ENCODE peak calls at places on chromosomes 13 and 19, in five cellular contexts. V is Caco-2, L is thoracic aorta, B is spleen, M is tibial nerve. Z is an unnamed sample. For H3K4me1, the result is how much of the 10 kb centered on the place peaks cover.

GRCh38 chr19:12802267-12803106 is 618 bp downstream of the THSD8 start:
- DNase-seq in V (no peak), L (no peak), B (no peak), M (no peak), Z (no peak)

GRCh38 chr13:78649997-78650724 is 8.8 kb downstream of the OBI1 start:
- DNase-seq in V (no peak), L (no peak), B (no peak), M (no peak), Z (no peak)

GRCh38 chr13:32840840-32841713 is 175.1 kb upstream of the KL start:
- DNase-seq in V (no peak), L (no peak), B (no peak), M (no peak), Z (no peak)

GRCh38 chr13:20116213-20116612 is 44.6 kb downstream of the GJA3 start:
- DNase-seq in V (no peak), L (no peak), B (no peak), M (no peak), Z (no peak)

GRCh38 chr19:14411161-14411560 is 8.0 kb downstream of the DDX39A start:
- DNase-seq in V (no peak), L (no peak), B (no peak), M (no peak), Z (no peak)

GRCh38 chr19:49102303-49102702 is 11.9 kb upstream of the LIN7B start:
- DNase-seq in V (no peak), L (no peak), B (no peak), M (no peak), Z (no peak)

GRCh38 chr19:48308695-48309586 is 16.4 kb upstream of the EMP3 start:
- DNase-seq in V (peak), L (no peak), B (no peak), M (no peak), Z (no peak)

GRCh38 chr19:36093146-36093662 is 17.7 kb upstream of the OVOL3 start:
- DNase-seq in V (no peak), L (no peak), B (no peak), M (no peak), Z (no peak)

GRCh38 chr13:50928088-50928487 is 18.5 kb downstream of the RNASEH2B start:
- DNase-seq in V (no peak), L (no peak), B (no peak), M (no peak), Z (no peak)

GRCh38 chr13:94886191-94886590 is 173.8 kb upstream of the SOX21 start:
- DNase-seq in V (no peak), L (no peak), B (no peak), M (no peak), Z (no peak)

GRCh38 chr19:33630880-33631627 is 9.3 kb downstream of the CHST8 start:
- DNase-seq in V (no peak), L (no peak), B (no peak), M (no peak), Z (no peak)

GRCh38 chr19:29383696-29384095 is 142.1 kb upstream of the VSTM2B start:
- DNase-seq in V (no peak), L (no peak), B (peak), M (no peak), Z (no peak)

GRCh38 chr19:46976845-46977320 is 42.8 kb upstream of the NPAS1 start:
- DNase-seq in V (peak), L (no peak), B (peak), M (no peak), Z (no peak)

GRCh38 chr19:18020212-18021067 is 12.5 kb downstream of the ARRDC2 start:
- DNase-seq in V (no peak), L (peak), B (peak), M (peak), Z (peak)
- H3K4me1 ChIP-seq in V (under half), L (half or more), B (half or more), M (half or more), Z (under half)

DNA sequence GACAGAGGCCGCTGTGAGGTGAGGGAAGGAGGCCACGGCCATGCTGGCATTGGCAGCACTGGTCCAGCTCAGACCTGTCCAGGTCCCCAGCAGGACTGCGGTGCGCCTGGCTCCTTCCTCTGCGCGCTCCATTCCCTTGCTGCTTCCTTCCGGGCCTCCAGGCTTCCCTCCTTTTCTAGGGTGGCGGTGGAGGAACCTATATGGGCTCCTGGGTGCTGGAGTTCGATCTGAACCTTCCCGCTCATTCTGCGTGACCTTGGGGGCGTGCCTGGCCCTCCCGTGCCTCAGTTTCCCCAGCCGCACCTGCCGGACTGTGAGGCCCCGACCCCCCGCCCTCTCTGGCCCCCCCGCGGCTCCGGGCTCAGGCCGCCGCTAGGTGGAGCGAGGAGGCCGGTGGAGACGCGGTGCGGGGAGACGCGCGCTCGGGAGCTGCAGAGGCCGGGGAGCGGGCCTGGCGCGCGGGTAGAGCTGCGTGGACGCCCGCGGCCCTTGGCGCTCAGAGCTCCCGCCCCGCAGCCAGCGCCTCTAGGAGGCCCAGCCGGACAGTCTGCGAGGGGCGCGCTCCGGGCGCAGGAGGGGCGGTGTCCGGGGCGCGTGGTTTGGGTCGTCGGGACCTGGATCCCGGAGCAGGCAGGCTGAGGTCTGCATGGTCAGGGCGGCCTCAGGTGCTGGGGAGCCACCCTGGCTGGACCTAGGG is 29.9 kb downstream of the EFNA2 start:
- DNase-seq in V (peak), L (no peak), B (peak), M (no peak), Z (peak)
- H3K4me3 ChIP-seq in V (peak), L (peak), B (peak), M (no peak), Z (peak)

GRCh38 chr13:41054919-41055619 is 6.2 kb upstream of the WBP4 start:
- DNase-seq in V (no peak), L (no peak), B (no peak), M (no peak), Z (no peak)
- H3K4me1 ChIP-seq in V (under half), L (half or more), B (half or more), M (under half), Z (half or more)

DNA sequence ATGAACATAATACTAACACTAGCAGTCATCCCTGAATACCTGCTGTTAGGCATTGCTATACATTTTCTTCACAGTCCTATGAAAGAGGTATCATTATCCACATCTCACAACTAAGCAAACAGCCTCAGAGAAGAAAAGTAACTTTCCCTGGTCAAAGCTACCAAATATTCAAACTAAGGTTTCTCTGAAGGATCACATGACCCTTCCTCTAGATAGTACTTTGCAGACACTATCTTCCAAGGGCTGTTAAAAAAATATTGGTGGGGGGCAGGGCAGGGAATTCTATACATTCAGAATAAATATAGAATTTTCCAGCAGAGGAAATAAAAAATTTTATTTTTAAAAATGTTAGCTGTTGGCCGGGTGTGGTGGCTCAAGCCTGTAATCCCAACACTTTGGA is 3.1 kb downstream of the SLC25A30 start:
- DNase-seq in V (no peak), L (no peak), B (no peak), M (no peak), Z (no peak)
- H3K4me3 ChIP-seq in V (no peak), L (peak), B (peak), M (peak), Z (peak)

DNA sequence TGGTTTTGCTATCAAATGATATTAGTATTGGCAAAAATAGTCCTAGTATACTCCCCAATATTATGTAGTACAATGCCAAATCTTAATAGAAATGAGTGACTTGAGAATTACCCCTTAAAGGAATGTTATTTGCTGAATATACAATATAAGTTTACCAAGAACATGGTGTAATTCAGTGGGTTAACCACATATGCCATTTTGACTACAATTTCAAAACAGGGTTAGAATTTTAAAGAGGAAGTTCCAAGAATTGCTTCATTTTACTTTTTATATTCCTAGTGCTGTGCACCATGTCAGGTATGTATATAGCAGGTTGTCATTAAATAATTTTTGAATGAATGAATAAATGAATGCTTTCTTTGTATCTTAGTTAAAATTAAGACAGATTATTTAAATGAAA is 66.3 kb downstream of the LMO7 start:
- DNase-seq in V (no peak), L (no peak), B (no peak), M (no peak), Z (no peak)
- H3K4me1 ChIP-seq in V (under half), L (under half), B (under half), M (under half), Z (under half)